ENCODE peak calls at places on chromosomes 16 and 17, in ten cellular contexts. One of them, this sample, is unnamed.

GRCh38 chr16:64950262-64950661 is 171.6 kb downstream of the CDH11 start:
- DNase-seq in MM.1S: no peak
- DNase-seq in hepatocyte: no peak
- DNase-seq in effector memory CD4-positive, alpha-beta T cell: no peak
- DNase-seq in CD4-positive, alpha-beta memory T cell: no peak
- DNase-seq in transverse colon: no peak
- DNase-seq in A549: no peak
- DNase-seq in CD8-positive, alpha-beta memory T cell: no peak
- DNase-seq in tibial artery: no peak
- DNase-seq in mammary epithelial cell: no peak
- DNase-seq in this sample: no peak

GRCh38 chr17:29710891-29711418 is 88.2 kb upstream of the CORO6 start:
- DNase-seq in CD4-positive, alpha-beta memory T cell: no peak
- DNase-seq in MM.1S: no peak
- DNase-seq in A549: peak; percentile 53
- DNase-seq in transverse colon: no peak
- DNase-seq in CD8-positive, alpha-beta memory T cell: no peak
- DNase-seq in mammary epithelial cell: peak; percentile 95
- DNase-seq in tibial artery: no peak
- DNase-seq in hepatocyte: peak; percentile 48
- DNase-seq in effector memory CD4-positive, alpha-beta T cell: no peak
- DNase-seq in this sample: no peak

GRCh38 chr16:75113046-75113491 is 3.5 kb downstream of the LDHD start:
- DNase-seq in effector memory CD4-positive, alpha-beta T cell: no peak
- DNase-seq in CD8-positive, alpha-beta memory T cell: no peak
- DNase-seq in CD4-positive, alpha-beta memory T cell: no peak
- DNase-seq in A549: no peak
- DNase-seq in MM.1S: no peak
- DNase-seq in mammary epithelial cell: no peak
- DNase-seq in transverse colon: no peak
- DNase-seq in tibial artery: peak; percentile 57
- DNase-seq in hepatocyte: peak; percentile 50
- DNase-seq in this sample: no peak

GRCh38 chr17:34579979-34580684 is 750 bp downstream of the TMEM132E start:
- DNase-seq in transverse colon: no peak
- DNase-seq in CD8-positive, alpha-beta memory T cell: no peak
- DNase-seq in effector memory CD4-positive, alpha-beta T cell: no peak
- DNase-seq in CD4-positive, alpha-beta memory T cell: no peak
- DNase-seq in hepatocyte: peak; percentile 37
- DNase-seq in MM.1S: peak; percentile 21
- DNase-seq in mammary epithelial cell: peak; percentile 3
- DNase-seq in tibial artery: no peak
- DNase-seq in A549: peak; percentile 23
- DNase-seq in this sample: peak; percentile 15

GRCh38 chr16:87178177-87178863 is 138.9 kb downstream of the C16orf95 start:
- DNase-seq in CD4-positive, alpha-beta memory T cell: no peak
- DNase-seq in transverse colon: no peak
- DNase-seq in mammary epithelial cell: no peak
- DNase-seq in effector memory CD4-positive, alpha-beta T cell: no peak
- DNase-seq in MM.1S: no peak
- DNase-seq in tibial artery: no peak
- DNase-seq in A549: no peak
- DNase-seq in CD8-positive, alpha-beta memory T cell: no peak
- DNase-seq in hepatocyte: peak; percentile 44
- DNase-seq in this sample: no peak

GRCh38 chr16:369275-369865 is 968 bp downstream of the MRPL28 start:
- DNase-seq in A549: no peak
- DNase-seq in CD4-positive, alpha-beta memory T cell: no peak
- DNase-seq in tibial artery: no peak
- DNase-seq in effector memory CD4-positive, alpha-beta T cell: no peak
- DNase-seq in transverse colon: no peak
- DNase-seq in mammary epithelial cell: no peak
- DNase-seq in MM.1S: no peak
- DNase-seq in CD8-positive, alpha-beta memory T cell: no peak
- DNase-seq in hepatocyte: no peak
- DNase-seq in this sample: peak; percentile 22

GRCh38 chr17:33487187-33487586 is 194.1 kb upstream of the ASIC2 start:
- DNase-seq in hepatocyte: no peak
- DNase-seq in effector memory CD4-positive, alpha-beta T cell: no peak
- DNase-seq in A549: no peak
- DNase-seq in transverse colon: no peak
- DNase-seq in CD8-positive, alpha-beta memory T cell: no peak
- DNase-seq in MM.1S: no peak
- DNase-seq in mammary epithelial cell: no peak
- DNase-seq in tibial artery: no peak
- DNase-seq in CD4-positive, alpha-beta memory T cell: no peak
- DNase-seq in this sample: no peak

GRCh38 chr16:25134306-25134705 is 22.8 kb downstream of the LCMT1 start:
- DNase-seq in CD4-positive, alpha-beta memory T cell: no peak
- DNase-seq in tibial artery: no peak
- DNase-seq in transverse colon: no peak
- DNase-seq in CD8-positive, alpha-beta memory T cell: no peak
- DNase-seq in hepatocyte: no peak
- DNase-seq in MM.1S: no peak
- DNase-seq in A549: no peak
- DNase-seq in mammary epithelial cell: no peak
- DNase-seq in effector memory CD4-positive, alpha-beta T cell: no peak
- DNase-seq in this sample: no peak

GRCh38 chr17:67376509-67376891 is 581 bp upstream of the PITPNC1 start:
- DNase-seq in tibial artery: no peak
- DNase-seq in hepatocyte: peak; percentile 71
- DNase-seq in mammary epithelial cell: no peak
- DNase-seq in CD8-positive, alpha-beta memory T cell: no peak
- DNase-seq in MM.1S: peak; percentile 50
- DNase-seq in transverse colon: peak; percentile 21
- DNase-seq in CD4-positive, alpha-beta memory T cell: no peak
- DNase-seq in effector memory CD4-positive, alpha-beta T cell: no peak
- DNase-seq in A549: no peak
- DNase-seq in this sample: no peak

GRCh38 chr17:1736348-1737281 is 6.1 kb upstream of the SERPINF2 start:
- DNase-seq in effector memory CD4-positive, alpha-beta T cell: no peak
- DNase-seq in A549: peak; percentile 66
- DNase-seq in tibial artery: peak; percentile 66
- DNase-seq in hepatocyte: peak; percentile 88
- DNase-seq in transverse colon: peak; percentile 52
- DNase-seq in mammary epithelial cell: peak; percentile 71
- DNase-seq in CD8-positive, alpha-beta memory T cell: no peak
- DNase-seq in MM.1S: no peak
- DNase-seq in CD4-positive, alpha-beta memory T cell: peak; percentile 32
- DNase-seq in this sample: no peak

GRCh38 chr17:71427801-71428200 is 693.0 kb upstream of the SOX9 start:
- DNase-seq in A549: no peak
- DNase-seq in CD8-positive, alpha-beta memory T cell: no peak
- DNase-seq in hepatocyte: no peak
- DNase-seq in effector memory CD4-positive, alpha-beta T cell: no peak
- DNase-seq in transverse colon: no peak
- DNase-seq in tibial artery: no peak
- DNase-seq in MM.1S: no peak
- DNase-seq in CD4-positive, alpha-beta memory T cell: no peak
- DNase-seq in mammary epithelial cell: no peak
- DNase-seq in this sample: no peak

GRCh38 chr16:10370096-10370726 is 15.7 kb upstream of the ATF7IP2 start:
- DNase-seq in effector memory CD4-positive, alpha-beta T cell: no peak
- DNase-seq in transverse colon: no peak
- DNase-seq in mammary epithelial cell: no peak
- DNase-seq in CD4-positive, alpha-beta memory T cell: no peak
- DNase-seq in tibial artery: no peak
- DNase-seq in A549: no peak
- DNase-seq in hepatocyte: no peak
- DNase-seq in CD8-positive, alpha-beta memory T cell: no peak
- DNase-seq in MM.1S: no peak
- DNase-seq in this sample: no peak

GRCh38 chr16:86046901-86047300 is 147.9 kb downstream of the IRF8 start:
- DNase-seq in effector memory CD4-positive, alpha-beta T cell: no peak
- DNase-seq in A549: no peak
- DNase-seq in transverse colon: peak; percentile 2
- DNase-seq in tibial artery: no peak
- DNase-seq in CD8-positive, alpha-beta memory T cell: no peak
- DNase-seq in hepatocyte: no peak
- DNase-seq in mammary epithelial cell: no peak
- DNase-seq in CD4-positive, alpha-beta memory T cell: no peak
- DNase-seq in MM.1S: no peak
- DNase-seq in this sample: no peak

GRCh38 chr16:86044241-86044671 is 145.3 kb downstream of the IRF8 start:
- DNase-seq in effector memory CD4-positive, alpha-beta T cell: no peak
- DNase-seq in hepatocyte: peak; percentile 62
- DNase-seq in MM.1S: no peak
- DNase-seq in CD8-positive, alpha-beta memory T cell: no peak
- DNase-seq in transverse colon: peak; percentile 39
- DNase-seq in mammary epithelial cell: no peak
- DNase-seq in tibial artery: no peak
- DNase-seq in A549: peak; percentile 57
- DNase-seq in CD4-positive, alpha-beta memory T cell: no peak
- DNase-seq in this sample: no peak

GRCh38 chr16:86044881-86045600 is 146.1 kb downstream of the IRF8 start:
- DNase-seq in A549: no peak
- DNase-seq in MM.1S: peak; percentile 23
- DNase-seq in hepatocyte: no peak
- DNase-seq in CD4-positive, alpha-beta memory T cell: peak; percentile 30
- DNase-seq in effector memory CD4-positive, alpha-beta T cell: no peak
- DNase-seq in tibial artery: no peak
- DNase-seq in mammary epithelial cell: no peak
- DNase-seq in CD8-positive, alpha-beta memory T cell: peak; percentile 64
- DNase-seq in transverse colon: peak; percentile 24
- DNase-seq in this sample: peak; percentile 67

GRCh38 chr16:86046026-86046713 is 147.2 kb downstream of the IRF8 start:
- DNase-seq in tibial artery: no peak
- DNase-seq in mammary epithelial cell: no peak
- DNase-seq in transverse colon: peak; percentile 3
- DNase-seq in effector memory CD4-positive, alpha-beta T cell: no peak
- DNase-seq in A549: no peak
- DNase-seq in CD4-positive, alpha-beta memory T cell: no peak
- DNase-seq in MM.1S: no peak
- DNase-seq in hepatocyte: no peak
- DNase-seq in CD8-positive, alpha-beta memory T cell: no peak
- DNase-seq in this sample: no peak

DNA sequence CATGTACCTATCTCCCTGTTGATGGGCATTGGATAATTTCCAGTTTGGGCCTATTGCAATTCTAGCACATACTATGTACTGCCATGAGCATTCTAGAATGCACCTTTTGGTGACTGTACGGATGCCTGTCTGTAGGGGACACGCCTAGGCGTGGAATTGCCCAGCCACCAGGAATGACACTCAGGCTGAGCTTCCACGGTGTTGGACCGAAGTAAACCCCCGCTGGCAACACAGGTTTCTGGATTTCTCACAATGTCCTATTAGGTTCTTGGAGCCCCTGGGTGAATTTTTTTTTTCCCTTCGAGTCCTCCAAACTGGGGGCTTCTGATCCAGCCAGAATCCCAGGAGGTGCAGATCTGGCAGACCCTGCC is 146.6 kb downstream of the IRF8 start:
- DNase-seq in mammary epithelial cell: no peak
- DNase-seq in CD8-positive, alpha-beta memory T cell: no peak
- DNase-seq in hepatocyte: no peak
- DNase-seq in MM.1S: no peak
- DNase-seq in effector memory CD4-positive, alpha-beta T cell: no peak
- DNase-seq in tibial artery: no peak
- DNase-seq in transverse colon: peak; percentile 1
- DNase-seq in A549: no peak
- DNase-seq in CD4-positive, alpha-beta memory T cell: no peak
- DNase-seq in this sample: no peak
- H3K4me1 ChIP-seq in mammary epithelial cell: no peaks in the 10 kb centered on the region
- H3K4me1 ChIP-seq in CD8-positive, alpha-beta memory T cell: peaks cover 18% of the 10 kb centered on the region
- H3K4me1 ChIP-seq in hepatocyte: no peaks in the 10 kb centered on the region
- H3K4me1 ChIP-seq in MM.1S: no peaks in the 10 kb centered on the region
- H3K4me1 ChIP-seq in effector memory CD4-positive, alpha-beta T cell: peaks cover 4% of the 10 kb centered on the region
- H3K4me1 ChIP-seq in tibial artery: no peaks in the 10 kb centered on the region
- H3K4me1 ChIP-seq in transverse colon: no peaks in the 10 kb centered on the region
- H3K4me1 ChIP-seq in A549: no peaks in the 10 kb centered on the region
- H3K4me1 ChIP-seq in CD4-positive, alpha-beta memory T cell: peaks cover 15% of the 10 kb centered on the region
- H3K4me1 ChIP-seq in this sample: no peaks in the 10 kb centered on the region

GRCh38 chr17:65158081-65158480 is 20.9 kb downstream of the RGS9 start:
- DNase-seq in CD8-positive, alpha-beta memory T cell: no peak
- DNase-seq in A549: no peak
- DNase-seq in tibial artery: no peak
- DNase-seq in hepatocyte: no peak
- DNase-seq in MM.1S: no peak
- DNase-seq in transverse colon: no peak
- DNase-seq in CD4-positive, alpha-beta memory T cell: no peak
- DNase-seq in mammary epithelial cell: no peak
- DNase-seq in effector memory CD4-positive, alpha-beta T cell: no peak
- DNase-seq in this sample: no peak
- H3K4me1 ChIP-seq in CD8-positive, alpha-beta memory T cell: no peaks in the 10 kb centered on the region
- H3K4me1 ChIP-seq in A549: peaks cover 15% of the 10 kb centered on the region
- H3K4me1 ChIP-seq in tibial artery: no peaks in the 10 kb centered on the region
- H3K4me1 ChIP-seq in hepatocyte: no peaks in the 10 kb centered on the region
- H3K4me1 ChIP-seq in MM.1S: peaks cover 14% of the 10 kb centered on the region
- H3K4me1 ChIP-seq in transverse colon: no peaks in the 10 kb centered on the region
- H3K4me1 ChIP-seq in CD4-positive, alpha-beta memory T cell: peaks cover 4% of the 10 kb centered on the region
- H3K4me1 ChIP-seq in mammary epithelial cell: no peaks in the 10 kb centered on the region
- H3K4me1 ChIP-seq in effector memory CD4-positive, alpha-beta T cell: no peaks in the 10 kb centered on the region
- H3K4me1 ChIP-seq in this sample: no peaks in the 10 kb centered on the region

DNA sequence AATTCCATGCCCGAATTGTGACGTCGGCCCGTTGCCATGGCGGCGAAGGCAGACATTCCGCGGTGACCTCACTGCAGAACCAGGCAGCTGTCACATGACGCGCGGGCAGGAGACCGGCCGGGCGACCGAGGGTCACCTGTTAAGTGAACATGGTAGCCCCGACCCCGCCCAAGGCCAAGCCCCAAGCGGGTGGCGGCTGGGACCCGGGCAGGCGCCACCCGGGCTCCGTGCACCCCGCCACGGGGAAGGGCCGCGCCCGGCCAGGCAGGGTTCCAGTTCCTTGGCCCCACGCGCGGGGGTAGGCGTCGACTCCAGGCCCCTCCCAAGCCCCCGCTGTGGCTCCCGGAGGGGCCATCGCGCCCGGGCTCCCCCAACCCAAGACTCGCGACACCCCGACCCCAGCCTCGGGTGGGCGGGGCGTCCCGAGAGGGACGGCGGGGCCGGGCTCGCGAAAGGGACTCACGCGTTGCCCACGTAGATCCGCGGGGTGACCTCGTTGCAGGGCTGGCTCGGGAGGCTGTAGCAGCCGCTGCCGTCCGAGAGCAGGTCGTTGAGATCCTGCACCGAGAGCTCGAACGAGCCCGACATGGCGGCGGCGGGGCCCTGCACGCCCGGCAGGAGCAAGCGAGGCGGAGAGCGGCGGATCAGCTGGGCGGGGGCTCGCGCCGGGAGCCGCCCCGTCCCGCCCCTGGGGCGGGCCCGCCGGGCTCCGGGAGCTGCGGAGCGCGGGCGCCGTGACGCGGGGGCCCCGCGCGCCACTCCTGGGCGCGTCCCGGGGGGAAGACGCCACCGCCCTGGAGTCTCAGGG is at the start of gene DUSP3:
- DNase-seq in CD8-positive, alpha-beta memory T cell: peak; percentile 79
- DNase-seq in A549: peak; percentile 97
- DNase-seq in CD4-positive, alpha-beta memory T cell: peak; percentile 79
- DNase-seq in tibial artery: peak; percentile 97
- DNase-seq in effector memory CD4-positive, alpha-beta T cell: peak; percentile 64
- DNase-seq in transverse colon: peak; percentile 96
- DNase-seq in mammary epithelial cell: peak; percentile 88
- DNase-seq in MM.1S: peak; percentile 64
- DNase-seq in hepatocyte: peak; percentile 98
- DNase-seq in this sample: peak; percentile 97
- H3K4me1 ChIP-seq in CD8-positive, alpha-beta memory T cell: peaks cover 7% of the 10 kb centered on the region
- H3K4me1 ChIP-seq in A549: peaks cover 16% of the 10 kb centered on the region
- H3K4me1 ChIP-seq in CD4-positive, alpha-beta memory T cell: peaks cover 10% of the 10 kb centered on the region
- H3K4me1 ChIP-seq in tibial artery: peaks cover 32% of the 10 kb centered on the region
- H3K4me1 ChIP-seq in effector memory CD4-positive, alpha-beta T cell: peaks cover 14% of the 10 kb centered on the region
- H3K4me1 ChIP-seq in transverse colon: peaks cover 16% of the 10 kb centered on the region
- H3K4me1 ChIP-seq in mammary epithelial cell: peaks cover 10% of the 10 kb centered on the region
- H3K4me1 ChIP-seq in MM.1S: peaks cover 5% of the 10 kb centered on the region
- H3K4me1 ChIP-seq in hepatocyte: peaks cover 21% of the 10 kb centered on the region
- H3K4me1 ChIP-seq in this sample: peaks cover 6% of the 10 kb centered on the region

GRCh38 chr17:17726721-17727060 is 45.4 kb downstream of the RAI1 start:
- DNase-seq in CD8-positive, alpha-beta memory T cell: no peak
- DNase-seq in effector memory CD4-positive, alpha-beta T cell: no peak
- DNase-seq in tibial artery: no peak
- DNase-seq in hepatocyte: no peak
- DNase-seq in mammary epithelial cell: no peak
- DNase-seq in transverse colon: no peak
- DNase-seq in CD4-positive, alpha-beta memory T cell: no peak
- DNase-seq in A549: no peak
- DNase-seq in MM.1S: no peak
- DNase-seq in this sample: no peak
- H3K4me1 ChIP-seq in CD8-positive, alpha-beta memory T cell: peaks cover 16% of the 10 kb centered on the region
- H3K4me1 ChIP-seq in effector memory CD4-positive, alpha-beta T cell: peaks cover 17% of the 10 kb centered on the region
- H3K4me1 ChIP-seq in tibial artery: peaks cover 52% of the 10 kb centered on the region
- H3K4me1 ChIP-seq in hepatocyte: peaks cover 32% of the 10 kb centered on the region
- H3K4me1 ChIP-seq in mammary epithelial cell: peaks cover 45% of the 10 kb centered on the region
- H3K4me1 ChIP-seq in transverse colon: peaks cover 6% of the 10 kb centered on the region
- H3K4me1 ChIP-seq in CD4-positive, alpha-beta memory T cell: peaks cover 20% of the 10 kb centered on the region
- H3K4me1 ChIP-seq in A549: peaks cover 61% of the 10 kb centered on the region
- H3K4me1 ChIP-seq in MM.1S: no peaks in the 10 kb centered on the region
- H3K4me1 ChIP-seq in this sample: no peaks in the 10 kb centered on the region